ENCODE peak calls at places on chromosome 7, in five cellular contexts. X is stimulated activated naive CD4-positive, alpha-beta T cell; U is stimulated activated CD4-positive, alpha-beta T cell treated with anti-CD3 and anti-CD28 coated beads, Interleukin-4, amount 100 ng/mL, for 4 hours; N is heart right ventricle; Q is cerebellar cortex. R is an unnamed sample.
A peak's percentile ranks its signal among the peaks of the same experiment; 100 is the strongest.

GRCh38 chr7:88597941-88598425 is 161.5 kb upstream of the ZNF804B start:
- DNase-seq in X (no peak), U (no peak), N (no peak), Q (no peak), R (no peak)

GRCh38 chr7:27096756-27097514 is 1.1 kb upstream of the HOXA1 start:
- DNase-seq in X (peak; percentile 26), U (no peak), N (no peak), Q (no peak), R (no peak)

GRCh38 chr7:94284120-94284519 is 110.6 kb upstream of the COL1A2 start:
- DNase-seq in X (no peak), U (no peak), N (no peak), Q (no peak), R (no peak)

GRCh38 chr7:19491821-19492452 is 216.9 kb downstream of the POLR1F start:
- DNase-seq in X (no peak), U (no peak), N (no peak), Q (no peak), R (no peak)

GRCh38 chr7:48424731-48425130 is 253.5 kb downstream of the ABCA13 start:
- DNase-seq in X (no peak), U (no peak), N (no peak), Q (peak; percentile 22), R (no peak)

GRCh38 chr7:100093498-100093897 is 4.7 kb downstream of the COPS6 start:
- DNase-seq in X (no peak), U (no peak), N (no peak), Q (peak; percentile 64), R (no peak)

GRCh38 chr7:107315821-107316220 is 147.0 kb downstream of the HBP1 start:
- DNase-seq in X (no peak), U (no peak), N (no peak), Q (peak; percentile 79), R (no peak)

GRCh38 chr7:23298141-23298851 is 843 bp upstream of the MALSU1 start:
- DNase-seq in X (no peak), U (no peak), N (no peak), Q (no peak), R (no peak)

GRCh38 chr7:140674899-140675701 is 2.4 kb downstream of the ADCK2 start:
- DNase-seq in X (no peak), U (no peak), N (no peak), Q (peak; percentile 68), R (no peak)

GRCh38 chr7:82056282-82056681 is 286.4 kb upstream of the HGF start:
- DNase-seq in X (no peak), U (no peak), N (no peak), Q (no peak), R (no peak)

GRCh38 chr7:45606050-45606449 is 31.9 kb downstream of the ADCY1 start:
- DNase-seq in X (no peak), U (no peak), N (no peak), Q (no peak), R (no peak)

GRCh38 chr7:12623885-12624498 is 53.5 kb downstream of the SCIN start:
- DNase-seq in X (no peak), U (no peak), N (no peak), Q (no peak), R (no peak)

GRCh38 chr7:115747174-115747573 is 283.4 kb downstream of the TFEC start:
- DNase-seq in X (no peak), U (no peak), N (no peak), Q (no peak), R (no peak)

GRCh38 chr7:49773082-49773938 is at the start of gene VWC2:
- DNase-seq in X (no peak), U (no peak), N (peak; percentile 63), Q (peak; percentile 49), R (no peak)

GRCh38 chr7:106947244-106947728 is 82.2 kb downstream of the PIK3CG start:
- DNase-seq in X (peak; percentile 14), U (no peak), N (no peak), Q (peak; percentile 80), R (peak; percentile 33)

GRCh38 chr7:32518534-32519140 is 23.3 kb downstream of the AVL9 start:
- DNase-seq in X (no peak), U (no peak), N (no peak), Q (peak; percentile 42), R (no peak)

GRCh38 chr7:1919539-1920265 is 249.6 kb downstream of the ELFN1 start:
- DNase-seq in X (peak; percentile 34), U (no peak), N (peak; percentile 42), Q (no peak), R (peak; percentile 36)

GRCh38 chr7:68321776-68322496 is 1276.3 kb upstream of the AUTS2 start:
- DNase-seq in X (no peak), U (no peak), N (no peak), Q (peak; percentile 54), R (no peak)

GRCh38 chr7:101932053-101932452 is 114.6 kb downstream of the CUX1 start:
- DNase-seq in X (no peak), U (no peak), N (no peak), Q (no peak), R (no peak)

GRCh38 chr7:15678646-15679045 is 7.8 kb downstream of the MEOX2 start:
- DNase-seq in X (no peak), U (no peak), N (no peak), Q (no peak), R (no peak)

GRCh38 chr7:98877692-98878364 is 504 bp upstream of the TRRAP start:
- DNase-seq in X (no peak), U (no peak), N (no peak), Q (no peak), R (no peak)

GRCh38 chr7:18520450-18521235 is 25.1 kb downstream of the HDAC9 start:
- DNase-seq in X (no peak), U (no peak), N (no peak), Q (no peak), R (no peak)

GRCh38 chr7:16365177-16365576 is 56.2 kb downstream of the CRPPA start:
- DNase-seq in X (no peak), U (no peak), N (no peak), Q (no peak), R (no peak)

GRCh38 chr7:157875230-157876179 is 538.7 kb downstream of the DNAJB6 start:
- DNase-seq in X (peak; percentile 76), U (peak; percentile 50), N (no peak), Q (no peak), R (no peak)

GRCh38 chr7:116525298-116525912 is 569 bp downstream of the CAV1 start:
- DNase-seq in X (peak; percentile 51), U (no peak), N (peak; percentile 58), Q (no peak), R (peak; percentile 43)

GRCh38 chr7:36360244-36360643 is 29.4 kb upstream of the ANLN start:
- DNase-seq in X (no peak), U (no peak), N (no peak), Q (peak; percentile 90), R (no peak)

GRCh38 chr7:131108212-131108980 is 219.3 kb upstream of the MKLN1 start:
- DNase-seq in X (peak; percentile 76), U (no peak), N (peak; percentile 65), Q (peak; percentile 47), R (no peak)

GRCh38 chr7:25255603-25256320 is 27.5 kb upstream of the NPVF start:
- DNase-seq in X (no peak), U (no peak), N (no peak), Q (peak; percentile 95), R (no peak)

GRCh38 chr7:157691521-157692155 is 354.8 kb downstream of the DNAJB6 start:
- DNase-seq in X (peak; percentile 22), U (no peak), N (no peak), Q (no peak), R (no peak)

R was measured in GM19239.